ENCODE peak calls at places on chromosomes 12 and 14, in six cellular contexts. D is SHP77; A is activated effector memory CD4-positive, alpha-beta T cell treated with anti-CD3 and anti-CD28 coated beads, Interleukin-2, amount 50 U/mL, for 16 hours; H is CMK; M is pancreas; N is NCI-H1417. T is an unnamed sample.

GRCh38 chr14:99976681-99977080 is 88.5 kb upstream of the EVL start:
- DNase-seq in D (no peak), A (no peak), H (no peak), M (no peak), N (no peak), T (no peak)

GRCh38 chr14:74488788-74489397 is 4.2 kb downstream of the NPC2 start:
- DNase-seq in D (no peak), A (no peak), H (no peak), M (no peak), N (no peak), T (no peak)

GRCh38 chr12:74349925-74350324 is 187.7 kb upstream of the ATXN7L3B start:
- DNase-seq in D (no peak), A (no peak), H (no peak), M (no peak), N (no peak), T (no peak)

GRCh38 chr12:12266389-12266872 is 413 bp downstream of the LRP6 start:
- DNase-seq in D (no peak), A (no peak), H (no peak), M (peak), N (no peak), T (peak)

GRCh38 chr12:68958337-68958736 is 25.4 kb upstream of the CPM start:
- DNase-seq in D (no peak), A (no peak), H (no peak), M (no peak), N (no peak), T (no peak)

GRCh38 chr14:32473476-32473875 is 144.4 kb downstream of the AKAP6 start:
- DNase-seq in D (no peak), A (no peak), H (no peak), M (no peak), N (no peak), T (no peak)

GRCh38 chr12:68539615-68539952 is 71.1 kb upstream of the RAP1B start:
- DNase-seq in D (no peak), A (no peak), H (no peak), M (no peak), N (no peak), T (no peak)

GRCh38 chr12:24854908-24855307 is 94.0 kb downstream of the BCAT1 start:
- DNase-seq in D (no peak), A (no peak), H (peak), M (no peak), N (no peak), T (no peak)

GRCh38 chr12:58081488-58081887 is 140.1 kb downstream of the ATP23 start:
- DNase-seq in D (no peak), A (no peak), H (no peak), M (no peak), N (peak), T (no peak)

GRCh38 chr12:52182456-52182855 is 9.4 kb downstream of the KRT80 start:
- DNase-seq in D (peak), A (no peak), H (no peak), M (peak), N (no peak), T (no peak)

GRCh38 chr12:81400024-81400423 is 322.1 kb downstream of the ACSS3 start:
- DNase-seq in D (no peak), A (no peak), H (no peak), M (no peak), N (no peak), T (no peak)

GRCh38 chr14:93648440-93649168 is 139.7 kb downstream of the PRIMA1 start:
- DNase-seq in D (peak), A (no peak), H (no peak), M (no peak), N (no peak), T (peak)